ENCODE peak calls at places on chromosome 3, in five cellular contexts. One of them, this sample, is unnamed.

GRCh38 chr3:60555704-60556340 is 695.4 kb downstream of the FHIT start:
- DNase-seq in neural progenitor cell: peak
- DNase-seq in OCI-LY7: peak
- DNase-seq in PC-3: peak
- DNase-seq in HCT116: no peak
- DNase-seq in this sample: peak

GRCh38 chr3:13068269-13069010 is 4.8 kb downstream of the IQSEC1 start:
- DNase-seq in neural progenitor cell: no peak
- DNase-seq in OCI-LY7: no peak
- DNase-seq in PC-3: no peak
- DNase-seq in HCT116: no peak
- DNase-seq in this sample: no peak

GRCh38 chr3:49032646-49033304 is 3.6 kb upstream of the IMPDH2 start:
- DNase-seq in neural progenitor cell: no peak
- DNase-seq in OCI-LY7: no peak
- DNase-seq in PC-3: no peak
- DNase-seq in HCT116: no peak
- DNase-seq in this sample: no peak

GRCh38 chr3:23867400-23867799 is 49.4 kb downstream of the NKIRAS1 start:
- DNase-seq in neural progenitor cell: no peak
- DNase-seq in OCI-LY7: peak
- DNase-seq in PC-3: peak
- DNase-seq in HCT116: no peak
- DNase-seq in this sample: no peak

GRCh38 chr3:71087109-71088018 is 496.2 kb downstream of the FOXP1 start:
- DNase-seq in neural progenitor cell: no peak
- DNase-seq in OCI-LY7: peak
- DNase-seq in PC-3: peak
- DNase-seq in HCT116: no peak
- DNase-seq in this sample: no peak

GRCh38 chr3:16309558-16309957 is 44.5 kb downstream of the OXNAD1 start:
- DNase-seq in neural progenitor cell: no peak
- DNase-seq in OCI-LY7: no peak
- DNase-seq in PC-3: peak
- DNase-seq in HCT116: peak
- DNase-seq in this sample: no peak

GRCh38 chr3:129195731-129196256 is 12.1 kb upstream of the CNBP start:
- DNase-seq in neural progenitor cell: no peak
- DNase-seq in OCI-LY7: no peak
- DNase-seq in PC-3: peak
- DNase-seq in HCT116: no peak
- DNase-seq in this sample: no peak

GRCh38 chr3:31077021-31077601 is 182.7 kb upstream of the GADL1 start:
- DNase-seq in neural progenitor cell: no peak
- DNase-seq in OCI-LY7: no peak
- DNase-seq in PC-3: peak
- DNase-seq in HCT116: peak
- DNase-seq in this sample: no peak

GRCh38 chr3:16738451-16738850 is 133.2 kb upstream of the DAZL start:
- DNase-seq in neural progenitor cell: no peak
- DNase-seq in OCI-LY7: no peak
- DNase-seq in PC-3: no peak
- DNase-seq in HCT116: no peak
- DNase-seq in this sample: no peak

GRCh38 chr3:151873433-151873832 is at the start of gene SUCNR1:
- DNase-seq in neural progenitor cell: no peak
- DNase-seq in OCI-LY7: no peak
- DNase-seq in PC-3: no peak
- DNase-seq in HCT116: no peak
- DNase-seq in this sample: no peak

GRCh38 chr3:41405466-41405865 is 206.2 kb downstream of the CTNNB1 start:
- DNase-seq in neural progenitor cell: no peak
- DNase-seq in OCI-LY7: no peak
- DNase-seq in PC-3: peak
- DNase-seq in HCT116: no peak
- DNase-seq in this sample: no peak

GRCh38 chr3:146256851-146257486 is 6.1 kb upstream of the PLSCR4 start:
- DNase-seq in neural progenitor cell: peak
- DNase-seq in OCI-LY7: no peak
- DNase-seq in PC-3: peak
- DNase-seq in HCT116: no peak
- DNase-seq in this sample: peak

GRCh38 chr3:104911376-104911775 is 455.3 kb upstream of the ALCAM start:
- DNase-seq in neural progenitor cell: no peak
- DNase-seq in OCI-LY7: no peak
- DNase-seq in PC-3: no peak
- DNase-seq in HCT116: no peak
- DNase-seq in this sample: no peak

GRCh38 chr3:104908761-104909160 is 457.9 kb upstream of the ALCAM start:
- DNase-seq in neural progenitor cell: no peak
- DNase-seq in OCI-LY7: no peak
- DNase-seq in PC-3: peak
- DNase-seq in HCT116: no peak
- DNase-seq in this sample: peak

GRCh38 chr3:104909188-104909587 is 457.5 kb upstream of the ALCAM start:
- DNase-seq in neural progenitor cell: no peak
- DNase-seq in OCI-LY7: no peak
- DNase-seq in PC-3: peak
- DNase-seq in HCT116: no peak
- DNase-seq in this sample: no peak

GRCh38 chr3:104907507-104907906 is 459.2 kb upstream of the ALCAM start:
- DNase-seq in neural progenitor cell: no peak
- DNase-seq in OCI-LY7: no peak
- DNase-seq in PC-3: peak
- DNase-seq in HCT116: no peak
- DNase-seq in this sample: no peak

GRCh38 chr3:104909721-104910120 is 457.0 kb upstream of the ALCAM start:
- DNase-seq in neural progenitor cell: no peak
- DNase-seq in OCI-LY7: no peak
- DNase-seq in PC-3: peak
- DNase-seq in HCT116: no peak
- DNase-seq in this sample: no peak
- TF ChIP-seq EZH2phosphoT487 in neural progenitor cell: no peak
- TF ChIP-seq EZH2phosphoT487 in OCI-LY7: no peak
- TF ChIP-seq EZH2phosphoT487 in PC-3: no peak
- TF ChIP-seq EZH2phosphoT487 in HCT116: no peak
- TF ChIP-seq EZH2phosphoT487 in this sample: no peak

DNA sequence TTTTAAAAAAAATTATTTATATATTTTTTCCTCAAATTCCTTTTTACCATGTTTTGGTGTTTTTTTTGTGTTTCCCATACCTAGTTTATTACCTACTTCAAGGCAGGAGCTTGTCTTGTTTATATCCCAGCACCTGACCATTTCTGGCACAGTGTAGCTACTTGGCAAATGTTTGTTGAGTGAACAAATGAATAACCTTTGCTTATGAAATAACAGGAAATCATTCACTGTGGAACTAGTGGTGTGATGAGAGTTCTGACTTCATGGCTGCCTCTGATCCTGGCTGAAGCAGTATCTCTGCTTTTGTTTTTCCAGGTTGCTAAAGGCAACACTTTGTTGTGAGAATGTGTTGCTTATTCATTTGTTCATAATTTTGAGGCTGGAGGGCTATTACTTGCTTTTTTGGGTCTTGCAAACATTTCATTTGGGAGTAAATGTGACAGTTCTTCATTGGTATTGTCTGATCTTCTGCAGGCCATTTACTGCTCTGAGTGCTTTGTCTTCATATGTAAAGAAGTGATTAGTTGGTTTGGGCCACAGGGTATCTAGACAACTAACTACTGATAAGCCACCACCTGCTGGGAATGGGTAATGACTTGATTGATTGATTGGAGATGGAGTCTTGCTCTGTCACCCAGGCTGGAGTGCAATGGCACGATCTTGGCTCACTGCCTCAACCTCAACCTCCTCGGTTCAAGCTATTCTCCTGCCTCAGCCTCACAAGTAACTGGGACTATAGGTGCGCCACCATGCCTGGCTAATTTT is 5.7 kb downstream of the RAD54L2 start:
- DNase-seq in neural progenitor cell: peak
- DNase-seq in OCI-LY7: no peak
- DNase-seq in PC-3: no peak
- DNase-seq in HCT116: no peak
- DNase-seq in this sample: no peak
- TF ChIP-seq EZH2phosphoT487 in neural progenitor cell: no peak
- TF ChIP-seq EZH2phosphoT487 in OCI-LY7: no peak
- TF ChIP-seq EZH2phosphoT487 in PC-3: no peak
- TF ChIP-seq EZH2phosphoT487 in HCT116: no peak
- TF ChIP-seq EZH2phosphoT487 in this sample: no peak

GRCh38 chr3:118641608-118642007 is 393.0 kb downstream of the IGSF11 start:
- DNase-seq in neural progenitor cell: peak
- DNase-seq in OCI-LY7: peak
- DNase-seq in PC-3: no peak
- DNase-seq in HCT116: no peak
- DNase-seq in this sample: peak

GRCh38 chr3:118637866-118638265 is 396.8 kb downstream of the IGSF11 start:
- DNase-seq in neural progenitor cell: no peak
- DNase-seq in OCI-LY7: no peak
- DNase-seq in PC-3: peak
- DNase-seq in HCT116: no peak
- DNase-seq in this sample: no peak

DNA sequence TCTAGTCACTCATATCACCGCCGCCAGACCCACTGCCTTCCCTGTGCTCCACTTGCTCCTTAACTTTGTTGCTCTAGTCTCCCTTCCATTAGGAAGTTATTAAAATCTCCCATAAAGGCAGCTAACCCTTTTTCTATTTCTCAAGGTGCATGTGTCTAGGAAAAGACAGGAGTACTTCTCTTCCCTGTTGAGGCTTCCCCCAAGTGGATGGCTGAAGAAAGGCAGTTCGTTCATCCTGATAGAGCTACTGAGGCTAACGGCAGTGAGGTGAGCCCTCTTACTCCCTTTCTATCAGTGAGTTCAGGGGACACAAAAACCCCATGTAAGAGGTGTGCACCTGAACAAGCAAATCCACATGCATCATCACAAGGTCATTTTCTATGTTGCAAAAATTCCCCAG is 397.8 kb downstream of the IGSF11 start:
- DNase-seq in neural progenitor cell: peak
- DNase-seq in OCI-LY7: no peak
- DNase-seq in PC-3: peak
- DNase-seq in HCT116: no peak
- DNase-seq in this sample: peak
- TF ChIP-seq EZH2phosphoT487 in neural progenitor cell: no peak
- TF ChIP-seq EZH2phosphoT487 in OCI-LY7: no peak
- TF ChIP-seq EZH2phosphoT487 in PC-3: no peak
- TF ChIP-seq EZH2phosphoT487 in HCT116: no peak
- TF ChIP-seq EZH2phosphoT487 in this sample: no peak

GRCh38 chr3:153513236-153513635 is 351.2 kb downstream of the RAP2B start:
- DNase-seq in neural progenitor cell: peak
- DNase-seq in OCI-LY7: peak
- DNase-seq in PC-3: peak
- DNase-seq in HCT116: peak
- DNase-seq in this sample: peak
- TF ChIP-seq EZH2phosphoT487 in neural progenitor cell: no peak
- TF ChIP-seq EZH2phosphoT487 in OCI-LY7: no peak
- TF ChIP-seq EZH2phosphoT487 in PC-3: no peak
- TF ChIP-seq EZH2phosphoT487 in HCT116: no peak
- TF ChIP-seq EZH2phosphoT487 in this sample: no peak

DNA sequence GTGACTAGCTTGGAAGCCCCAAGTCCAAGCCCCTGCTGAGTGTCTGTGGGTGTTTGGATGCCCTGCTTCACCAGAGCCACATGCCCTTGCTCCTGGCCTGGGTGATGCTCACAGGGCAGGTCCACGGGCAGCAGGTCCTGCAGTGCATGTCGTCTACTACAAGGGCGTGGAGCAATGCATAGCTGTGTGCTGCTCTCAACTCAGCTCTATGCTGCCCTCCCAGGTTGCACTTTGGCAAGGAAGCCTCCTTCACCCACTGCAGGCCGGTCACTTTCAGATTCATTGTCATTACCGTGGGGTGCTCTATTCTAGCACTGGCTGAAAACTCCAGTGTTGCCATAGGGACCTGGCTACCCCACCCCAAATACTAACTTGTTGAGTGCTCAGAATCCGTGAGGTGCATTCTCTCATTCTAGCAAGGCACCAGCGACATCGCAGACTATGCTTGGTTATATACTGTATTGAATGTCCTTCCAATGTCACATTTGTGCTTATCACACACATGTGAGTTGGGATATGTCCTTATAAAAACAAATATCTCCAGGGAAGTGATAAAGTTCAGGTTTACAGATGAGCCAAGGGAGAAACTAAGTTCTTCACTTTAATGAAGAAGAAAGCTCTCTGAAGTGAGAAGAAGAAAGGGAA is 51.8 kb downstream of the GRAMD1C start:
- DNase-seq in neural progenitor cell: peak
- DNase-seq in OCI-LY7: no peak
- DNase-seq in PC-3: no peak
- DNase-seq in HCT116: no peak
- DNase-seq in this sample: peak
- TF ChIP-seq EZH2phosphoT487 in neural progenitor cell: no peak
- TF ChIP-seq EZH2phosphoT487 in OCI-LY7: no peak
- TF ChIP-seq EZH2phosphoT487 in PC-3: no peak
- TF ChIP-seq EZH2phosphoT487 in HCT116: no peak
- TF ChIP-seq EZH2phosphoT487 in this sample: no peak

DNA sequence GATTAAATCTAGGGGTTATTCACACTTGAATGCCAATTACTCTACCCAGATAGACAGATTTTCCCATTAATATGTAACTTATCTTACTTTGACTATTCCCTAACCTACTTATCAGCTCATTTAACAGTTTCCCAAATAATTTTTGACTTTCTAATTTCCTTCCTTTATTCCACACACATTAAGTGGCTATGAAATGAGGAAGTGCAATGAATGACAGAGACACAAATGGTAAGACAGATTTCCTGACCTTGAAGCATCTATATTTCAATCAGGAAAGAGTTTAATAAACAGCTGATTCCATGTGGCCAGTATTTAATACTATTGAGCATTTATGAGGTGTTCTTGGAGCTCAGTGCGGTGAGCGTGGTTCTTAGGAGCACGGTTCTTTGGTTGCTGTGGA is 78.8 kb downstream of the SLC7A14 start:
- DNase-seq in neural progenitor cell: no peak
- DNase-seq in OCI-LY7: no peak
- DNase-seq in PC-3: no peak
- DNase-seq in HCT116: no peak
- DNase-seq in this sample: no peak
- TF ChIP-seq EZH2phosphoT487 in neural progenitor cell: no peak
- TF ChIP-seq EZH2phosphoT487 in OCI-LY7: no peak
- TF ChIP-seq EZH2phosphoT487 in PC-3: no peak
- TF ChIP-seq EZH2phosphoT487 in HCT116: no peak
- TF ChIP-seq EZH2phosphoT487 in this sample: no peak

This sample was measured in GM23338.